ENCODE peak calls at places on chromosome 5, in eight cellular contexts. Y, A, O, J, E, L, U and V are unnamed samples.
A peak's percentile ranks its signal among the peaks of the same experiment; 100 is the strongest.

GRCh38 chr5:36688722-36689121 is 82.3 kb downstream of the SLC1A3 start:
- DNase-seq in Y (no peak), A (no peak), O (no peak), J (peak; percentile 70), E (no peak), L (no peak), U (no peak), V (no peak)

GRCh38 chr5:158388018-158388417 is 529.1 kb upstream of the CLINT1 start:
- DNase-seq in Y (no peak), A (no peak), O (no peak), J (no peak), E (no peak), L (no peak), U (no peak), V (no peak)

GRCh38 chr5:141758316-141758965 is 76.4 kb upstream of the ARAP3 start:
- DNase-seq in Y (no peak), A (no peak), O (no peak), J (no peak), E (no peak), L (no peak), U (no peak), V (no peak)

GRCh38 chr5:137145726-137146125 is 353.4 kb downstream of the SPOCK1 start:
- DNase-seq in Y (no peak), A (peak; percentile 27), O (no peak), J (no peak), E (no peak), L (peak; percentile 16), U (no peak), V (no peak)

GRCh38 chr5:100595152-100595811 is 60.1 kb downstream of the FAM174A start:
- DNase-seq in Y (no peak), A (peak; percentile 88), O (peak; percentile 83), J (no peak), E (peak; percentile 32), L (peak; percentile 92), U (no peak), V (no peak)

GRCh38 chr5:72487151-72487550 is 20.1 kb downstream of the ZNF366 start:
- DNase-seq in Y (no peak), A (no peak), O (no peak), J (no peak), E (no peak), L (no peak), U (no peak), V (no peak)

GRCh38 chr5:44697025-44697424 is 111.7 kb upstream of the MRPS30 start:
- DNase-seq in Y (no peak), A (no peak), O (no peak), J (no peak), E (no peak), L (no peak), U (no peak), V (no peak)

GRCh38 chr5:76958976-76959767 is 6.3 kb downstream of the CRHBP start:
- DNase-seq in Y (no peak), A (peak; percentile 21), O (no peak), J (no peak), E (no peak), L (peak; percentile 15), U (no peak), V (no peak)

GRCh38 chr5:96807099-96807654 is 568 bp downstream of the ERAP1 start:
- DNase-seq in Y (peak; percentile 71), A (peak; percentile 91), O (no peak), J (peak; percentile 59), E (peak; percentile 88), L (peak; percentile 79), U (no peak), V (peak; percentile 45)

GRCh38 chr5:180605554-180606214 is 14.4 kb upstream of the SCGB3A1 start:
- DNase-seq in Y (peak; percentile 80), A (peak; percentile 61), O (peak; percentile 17), J (peak; percentile 78), E (peak; percentile 69), L (peak; percentile 34), U (peak; percentile 50), V (peak; percentile 63)

GRCh38 chr5:91189480-91190332 is 193.4 kb downstream of the ARRDC3 start:
- DNase-seq in Y (no peak), A (peak; percentile 81), O (peak; percentile 43), J (no peak), E (no peak), L (peak; percentile 82), U (no peak), V (no peak)

GRCh38 chr5:138981606-138982005 is 106.5 kb upstream of the LRRTM2 start:
- DNase-seq in Y (no peak), A (peak; percentile 43), O (no peak), J (no peak), E (no peak), L (peak; percentile 27), U (no peak), V (no peak)

GRCh38 chr5:21826884-21827283 is 1026.3 kb downstream of the CDH12 start:
- DNase-seq in Y (no peak), A (no peak), O (no peak), J (no peak), E (no peak), L (no peak), U (no peak), V (no peak)

GRCh38 chr5:131272365-131273123 is 8.7 kb downstream of the CDC42SE2 start:
- DNase-seq in Y (no peak), A (no peak), O (no peak), J (no peak), E (no peak), L (no peak), U (no peak), V (no peak)

GRCh38 chr5:44603496-44604272 is 205.1 kb upstream of the MRPS30 start:
- DNase-seq in Y (no peak), A (no peak), O (no peak), J (peak; percentile 37), E (no peak), L (no peak), U (peak; percentile 5), V (no peak)

GRCh38 chr5:118553662-118554061 is 434.7 kb downstream of the DTWD2 start:
- DNase-seq in Y (no peak), A (peak; percentile 90), O (peak; percentile 99), J (no peak), E (no peak), L (peak; percentile 92), U (peak; percentile 2), V (no peak)

GRCh38 chr5:154077692-154078091 is 38.9 kb downstream of the MFAP3 start:
- DNase-seq in Y (no peak), A (peak; percentile 16), O (no peak), J (no peak), E (peak; percentile 67), L (peak; percentile 29), U (no peak), V (no peak)

GRCh38 chr5:84602371-84602771 is 217.7 kb upstream of the EDIL3 start:
- DNase-seq in Y (no peak), A (no peak), O (no peak), J (no peak), E (no peak), L (peak; percentile 2), U (no peak), V (no peak)

GRCh38 chr5:173789031-173789920 is 98.9 kb upstream of the CPEB4 start:
- DNase-seq in Y (no peak), A (peak; percentile 82), O (peak; percentile 50), J (no peak), E (peak; percentile 25), L (peak; percentile 55), U (no peak), V (no peak)

GRCh38 chr5:174146556-174146955 is 101.0 kb downstream of the NSG2 start:
- DNase-seq in Y (no peak), A (no peak), O (no peak), J (no peak), E (no peak), L (no peak), U (no peak), V (no peak)

GRCh38 chr5:68374770-68375518 is 159.4 kb downstream of the PIK3R1 start:
- DNase-seq in Y (no peak), A (no peak), O (peak; percentile 79), J (no peak), E (no peak), L (peak; percentile 19), U (no peak), V (no peak)

GRCh38 chr5:133427121-133427777 is 185.1 kb downstream of the FSTL4 start:
- DNase-seq in Y (no peak), A (no peak), O (no peak), J (no peak), E (no peak), L (no peak), U (no peak), V (no peak)

GRCh38 chr5:171421331-171422262 is 2.1 kb downstream of the FGF18 start:
- DNase-seq in Y (no peak), A (peak; percentile 6), O (no peak), J (no peak), E (peak; percentile 18), L (no peak), U (no peak), V (no peak)

GRCh38 chr5:1227669-1228068 is 2.5 kb downstream of the SLC6A18 start:
- DNase-seq in Y (no peak), A (no peak), O (no peak), J (no peak), E (no peak), L (no peak), U (no peak), V (no peak)

GRCh38 chr5:135439426-135440205 is 7.5 kb downstream of the DCANP1 start:
- DNase-seq in Y (no peak), A (no peak), O (no peak), J (no peak), E (no peak), L (no peak), U (no peak), V (no peak)

GRCh38 chr5:10486511-10487344 is 45.0 kb downstream of the ROPN1L start:
- DNase-seq in Y (no peak), A (no peak), O (no peak), J (no peak), E (no peak), L (no peak), U (no peak), V (no peak)

GRCh38 chr5:133117166-133117929 is 65.5 kb downstream of the HSPA4 start:
- DNase-seq in Y (no peak), A (no peak), O (no peak), J (no peak), E (no peak), L (no peak), U (no peak), V (no peak)

GRCh38 chr5:151427258-151427657 is 20.1 kb upstream of the SLC36A1 start:
- DNase-seq in Y (no peak), A (no peak), O (no peak), J (peak; percentile 66), E (no peak), L (no peak), U (no peak), V (peak; percentile 53)

GRCh38 chr5:103587185-103587748 is 24.7 kb upstream of the NUDT12 start:
- DNase-seq in Y (no peak), A (peak; percentile 33), O (no peak), J (peak; percentile 43), E (no peak), L (peak; percentile 18), U (no peak), V (no peak)

GRCh38 chr5:116576043-116576713 is 1.6 kb upstream of the SEMA6A start:
- DNase-seq in Y (no peak), A (peak; percentile 79), O (peak; percentile 2), J (peak; percentile 73), E (peak; percentile 55), L (peak; percentile 70), U (peak; percentile 80), V (peak; percentile 68)

GRCh38 chr5:1413611-1414241 is 31.5 kb downstream of the SLC6A3 start:
- DNase-seq in Y (no peak), A (no peak), O (no peak), J (no peak), E (no peak), L (no peak), U (no peak), V (no peak)

GRCh38 chr5:2338686-2339085 is 412.8 kb downstream of the IRX2 start:
- DNase-seq in Y (no peak), A (no peak), O (no peak), J (no peak), E (no peak), L (no peak), U (no peak), V (no peak)

GRCh38 chr5:74386571-74387334 is 253.8 kb downstream of the ENC1 start:
- DNase-seq in Y (no peak), A (peak; percentile 27), O (no peak), J (no peak), E (no peak), L (peak; percentile 50), U (no peak), V (no peak)

GRCh38 chr5:91059409-91059808 is 323.7 kb downstream of the ARRDC3 start:
- DNase-seq in Y (no peak), A (no peak), O (no peak), J (no peak), E (no peak), L (no peak), U (no peak), V (no peak)